ENCODE peak calls at places on chromosomes 5 and 9, in ten cellular contexts. R is A549; F is stromal cell of bone marrow; T is stimulated activated CD8-positive, alpha-beta memory T cell treated with anti-CD3 and anti-CD28 coated beads, Interleukin-7, amount 100 ng/mL, for 24 hours; B is spleen; K is stimulated activated CD4-positive, alpha-beta T cell treated with anti-CD3 and anti-CD28 coated beads, TNF-alpha, amount 100 ng/mL, for 24 hours; P is iPS-NIHi11; Q is A172; Y is HTR-8/SVneo; N is naive B cell. L is an unnamed sample.

GRCh38 chr9:96854877-96855273 is 561 bp upstream of the ZNF782 start:
- DNase-seq in R (no peak), F (no peak), T (no peak), B (no peak), K (no peak), P (peak), Q (no peak), Y (no peak), N (no peak), L (no peak)

GRCh38 chr5:95846554-95847260 is 24.2 kb upstream of the GLRX start:
- DNase-seq in R (peak), F (no peak), T (no peak), B (no peak), K (peak), P (peak), Q (peak), Y (peak), N (peak), L (peak)

GRCh38 chr5:130479045-130479804 is 575.0 kb downstream of the CHSY3 start:
- DNase-seq in R (no peak), F (no peak), T (no peak), B (no peak), K (no peak), P (no peak), Q (no peak), Y (no peak), N (no peak), L (no peak)

GRCh38 chr5:100430268-100430900 is 104.8 kb upstream of the FAM174A start:
- DNase-seq in R (peak), F (peak), T (no peak), B (no peak), K (peak), P (peak), Q (peak), Y (peak), N (peak), L (no peak)

GRCh38 chr5:108557686-108558085 is 175.8 kb upstream of the FBXL17 start:
- DNase-seq in R (no peak), F (no peak), T (no peak), B (no peak), K (no peak), P (no peak), Q (no peak), Y (no peak), N (no peak), L (no peak)

GRCh38 chr9:69179037-69179436 is 5.0 kb downstream of the TJP2 start:
- DNase-seq in R (no peak), F (no peak), T (no peak), B (no peak), K (no peak), P (no peak), Q (no peak), Y (no peak), N (no peak), L (no peak)

GRCh38 chr9:106878943-106879916 is 16.3 kb downstream of the ZNF462 start:
- DNase-seq in R (peak), F (peak), T (no peak), B (peak), K (no peak), P (no peak), Q (peak), Y (no peak), N (no peak), L (no peak)

GRCh38 chr5:134053314-134053839 is 48.6 kb upstream of the VDAC1 start:
- DNase-seq in R (no peak), F (no peak), T (no peak), B (no peak), K (no peak), P (peak), Q (no peak), Y (no peak), N (no peak), L (no peak)

GRCh38 chr9:133238272-133238850 is 29.3 kb upstream of the OBP2B start:
- DNase-seq in R (peak), F (no peak), T (peak), B (peak), K (no peak), P (peak), Q (no peak), Y (no peak), N (peak), L (no peak)

GRCh38 chr5:113806250-113806649 is 292.8 kb downstream of the YTHDC2 start:
- DNase-seq in R (no peak), F (peak), T (no peak), B (no peak), K (no peak), P (peak), Q (peak), Y (no peak), N (no peak), L (no peak)

GRCh38 chr5:159135896-159136531 is 36.3 kb upstream of the EBF1 start:
- DNase-seq in R (peak), F (peak), T (no peak), B (no peak), K (no peak), P (no peak), Q (peak), Y (no peak), N (no peak), L (no peak)

GRCh38 chr9:73009649-73010288 is 56.9 kb upstream of the ALDH1A1 start:
- DNase-seq in R (peak), F (no peak), T (no peak), B (no peak), K (no peak), P (no peak), Q (no peak), Y (no peak), N (no peak), L (no peak)

GRCh38 chr5:78972654-78973428 is 12.3 kb downstream of the ARSB start:
- DNase-seq in R (no peak), F (no peak), T (no peak), B (no peak), K (no peak), P (no peak), Q (peak), Y (no peak), N (no peak), L (no peak)

GRCh38 chr5:137696481-137696880 is 39.4 kb downstream of the KLHL3 start:
- DNase-seq in R (no peak), F (no peak), T (no peak), B (no peak), K (peak), P (no peak), Q (no peak), Y (no peak), N (no peak), L (peak)

GRCh38 chr5:168317521-168318147 is 26.2 kb downstream of the WWC1 start:
- DNase-seq in R (peak), F (peak), T (no peak), B (no peak), K (no peak), P (no peak), Q (peak), Y (peak), N (no peak), L (no peak)

GRCh38 chr5:41754857-41755256 is 115.4 kb downstream of the OXCT1 start:
- DNase-seq in R (no peak), F (no peak), T (no peak), B (no peak), K (no peak), P (no peak), Q (no peak), Y (no peak), N (no peak), L (no peak)

GRCh38 chr9:125172351-125172750 is 17.3 kb downstream of the PPP6C start:
- DNase-seq in R (no peak), F (no peak), T (no peak), B (no peak), K (no peak), P (no peak), Q (peak), Y (no peak), N (no peak), L (no peak)

GRCh38 chr9:522658-523057 is 308.0 kb downstream of the DOCK8 start:
- DNase-seq in R (no peak), F (no peak), T (no peak), B (no peak), K (no peak), P (no peak), Q (no peak), Y (no peak), N (no peak), L (no peak)

GRCh38 chr5:5985332-5985731 is 393.0 kb downstream of the MED10 start:
- DNase-seq in R (no peak), F (no peak), T (no peak), B (no peak), K (no peak), P (no peak), Q (no peak), Y (no peak), N (no peak), L (no peak)

GRCh38 chr9:122453677-122454135 is 24.0 kb downstream of the OR1J1 start:
- DNase-seq in R (no peak), F (no peak), T (no peak), B (no peak), K (no peak), P (no peak), Q (no peak), Y (no peak), N (no peak), L (no peak)

GRCh38 chr9:35826071-35826701 is 2.3 kb downstream of the FAM221B start:
- DNase-seq in R (peak), F (peak), T (no peak), B (no peak), K (no peak), P (peak), Q (peak), Y (peak), N (peak), L (no peak)

GRCh38 chr9:129733632-129733953 is 19.2 kb downstream of the PTGES start:
- DNase-seq in R (no peak), F (no peak), T (no peak), B (no peak), K (no peak), P (no peak), Q (no peak), Y (no peak), N (no peak), L (no peak)